ENCODE peak calls at places on chromosomes 2 and 18, in nine cellular contexts. A is foreskin fibroblast, M is AG10803, U is transverse colon, Z is GM12865, Q is HCT116, X is sigmoid colon, O is NB4, B is A673. S is an unnamed sample.

GRCh38 chr18:55651236-55651635 is 63.2 kb upstream of the TCF4 start:
- DNase-seq in M (peak), A (no peak), B (no peak), Z (no peak), Q (no peak), U (no peak), O (no peak), X (no peak), S (no peak)

GRCh38 chr2:228181098-228182019 is at the start of gene SPHKAP:
- DNase-seq in X (no peak), U (no peak), Q (no peak), B (peak), O (no peak), A (no peak), M (no peak), Z (no peak), S (no peak)

GRCh38 chr2:99698896-99699295 is 209.1 kb upstream of the REV1 start:
- DNase-seq in Q (no peak), M (peak), A (no peak), U (no peak), B (no peak), X (no peak), O (no peak), Z (no peak), S (no peak)

GRCh38 chr2:127011136-127011740 is 95.7 kb downstream of the BIN1 start:
- DNase-seq in U (no peak), A (no peak), O (no peak), Q (no peak), X (no peak), Z (no peak), B (no peak), M (no peak), S (no peak)

GRCh38 chr2:30359644-30360167 is 87.3 kb upstream of the LCLAT1 start:
- DNase-seq in Q (no peak), B (no peak), U (peak), O (no peak), Z (no peak), A (peak), X (peak), M (peak), S (no peak)

GRCh38 chr18:1213126-1213525 is 308.5 kb downstream of the ADCYAP1 start:
- DNase-seq in X (no peak), M (no peak), Z (no peak), Q (no peak), O (no peak), U (no peak), A (no peak), B (no peak), S (no peak)

GRCh38 chr2:118530976-118531375 is 316.5 kb downstream of the EN1 start:
- DNase-seq in B (no peak), M (peak), Q (peak), Z (no peak), U (no peak), X (no peak), A (peak), O (no peak), S (no peak)

GRCh38 chr2:137380610-137381009 is 583.7 kb upstream of the HNMT start:
- DNase-seq in O (no peak), Z (no peak), B (no peak), X (no peak), Q (no peak), U (no peak), A (no peak), M (peak), S (no peak)

GRCh38 chr2:177263451-177264208 is 897 bp downstream of the NFE2L2 start:
- DNase-seq in O (peak), U (peak), B (peak), X (peak), Q (peak), A (peak), M (peak), Z (peak), S (peak)

GRCh38 chr2:127771756-127772155 is 39.2 kb downstream of the WDR33 start:
- DNase-seq in Z (no peak), O (no peak), M (peak), U (no peak), B (no peak), X (no peak), A (peak), Q (no peak), S (no peak)

GRCh38 chr2:241866896-241867631 is 2.5 kb upstream of the RTP5 start:
- DNase-seq in X (no peak), O (no peak), A (no peak), B (no peak), Z (no peak), Q (no peak), M (no peak), U (no peak), S (no peak)

GRCh38 chr2:46564811-46565241 is 85.5 kb downstream of the TMEM247 start:
- DNase-seq in A (no peak), X (no peak), B (no peak), Q (no peak), O (no peak), U (no peak), M (no peak), Z (no peak), S (no peak)

GRCh38 chr2:222709191-222709891 is 37.9 kb downstream of the MOGAT1 start:
- DNase-seq in O (peak), Q (peak), X (peak), U (peak), M (peak), A (peak), Z (peak), B (peak), S (peak)

GRCh38 chr2:225282858-225283693 is 116.4 kb upstream of the NYAP2 start:
- DNase-seq in O (peak), U (no peak), A (peak), Q (peak), M (peak), X (no peak), B (peak), Z (peak), S (no peak)

GRCh38 chr18:73805991-73806390 is 341.6 kb downstream of the FBXO15 start:
- DNase-seq in M (no peak), U (no peak), Z (no peak), A (no peak), O (no peak), B (no peak), Q (no peak), X (no peak), S (no peak)

GRCh38 chr2:135875491-135876065 is 665 bp downstream of the MCM6 start:
- DNase-seq in A (peak), O (peak), Q (no peak), M (peak), Z (peak), X (peak), B (peak), U (peak), S (no peak)

GRCh38 chr2:236862961-236863728 is 222.5 kb upstream of the COPS8 start:
- DNase-seq in X (peak), A (peak), M (peak), Z (peak), Q (no peak), O (no peak), B (peak), U (no peak), S (peak)

GRCh38 chr2:204321910-204322765 is 223.1 kb upstream of the PARD3B start:
- DNase-seq in M (peak), A (no peak), U (no peak), X (no peak), Z (no peak), B (peak), O (no peak), Q (no peak), S (no peak)

GRCh38 chr2:86189782-86190416 is 5.4 kb downstream of the IMMT start:
- DNase-seq in B (no peak), M (no peak), O (no peak), X (no peak), U (no peak), Q (no peak), Z (no peak), A (no peak), S (no peak)

GRCh38 chr2:158725496-158725895 is 69.6 kb upstream of the DAPL1 start:
- DNase-seq in B (no peak), O (no peak), U (no peak), Z (no peak), X (no peak), A (no peak), Q (no peak), M (no peak), S (no peak)

GRCh38 chr2:30191107-30191506 is 40.2 kb upstream of the LBH start:
- DNase-seq in X (no peak), Z (no peak), O (no peak), M (no peak), A (no peak), U (no peak), Q (no peak), B (no peak), S (no peak)

GRCh38 chr18:10182009-10182624 is 268.3 kb downstream of the VAPA start:
- DNase-seq in Q (no peak), B (peak), X (no peak), Z (no peak), M (no peak), U (no peak), A (no peak), O (no peak), S (no peak)

GRCh38 chr18:21934766-21935015 is 194.1 kb downstream of the MIB1 start:
- DNase-seq in B (no peak), U (no peak), A (no peak), Z (no peak), O (no peak), X (no peak), Q (no peak), M (no peak), S (no peak)

GRCh38 chr2:213316001-213316735 is 31.9 kb downstream of the SPAG16 start:
- DNase-seq in B (peak), U (no peak), X (no peak), Q (peak), A (peak), M (peak), O (no peak), Z (no peak), S (peak)

GRCh38 chr2:28565033-28565432 is 69.2 kb downstream of the PLB1 start:
- DNase-seq in U (no peak), O (no peak), Z (no peak), M (no peak), B (no peak), A (no peak), X (peak), Q (no peak), S (no peak)

GRCh38 chr2:85215074-85216050 is 82.2 kb downstream of the TCF7L1 start:
- DNase-seq in U (peak), B (peak), X (no peak), Z (peak), M (peak), O (no peak), Q (no peak), A (peak), S (peak)

GRCh38 chr2:237171396-237171795 is 85.7 kb downstream of the COPS8 start:
- DNase-seq in B (peak), O (peak), Z (no peak), Q (peak), M (peak), X (peak), A (peak), U (no peak), S (peak)

GRCh38 chr18:55422456-55423185 is 165.4 kb downstream of the TCF4 start:
- DNase-seq in U (peak), M (peak), X (peak), A (no peak), O (no peak), B (peak), Q (no peak), Z (peak), S (no peak)

GRCh38 chr2:28274911-28275685 is 117.6 kb upstream of the FOSL2 start:
- DNase-seq in A (peak), Z (peak), O (peak), M (peak), X (no peak), Q (peak), B (peak), U (peak), S (peak)

GRCh38 chr2:6800553-6800952 is 65.2 kb downstream of the CMPK2 start:
- DNase-seq in M (no peak), O (no peak), X (no peak), B (no peak), Z (no peak), Q (no peak), A (no peak), U (no peak), S (no peak)

GRCh38 chr2:33209976-33210375 is 263.2 kb downstream of the LTBP1 start:
- DNase-seq in Q (no peak), X (no peak), A (peak), Z (no peak), O (no peak), B (no peak), U (no peak), M (no peak), S (no peak)

DNA sequence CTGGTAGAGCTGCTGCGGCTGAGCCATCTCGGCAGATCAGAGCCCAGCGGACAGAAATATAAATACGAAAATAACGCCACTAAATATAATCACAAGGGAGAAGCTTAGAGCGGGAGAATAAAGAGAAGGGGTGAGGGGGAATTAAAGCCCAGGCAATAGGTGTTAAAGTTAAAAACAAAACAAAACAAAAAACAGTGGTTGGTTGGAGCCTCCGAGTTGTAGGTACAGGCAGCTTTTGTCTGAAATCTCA is 1.3 kb upstream of the MEIS1 start:
- DNase-seq in M (no peak), Q (no peak), U (no peak), X (no peak), Z (no peak), A (no peak), B (no peak), O (no peak), S (no peak)
- H3K4me3 ChIP-seq in M (peak), Q (no peak), U (peak), X (peak), Z (peak), A (peak), B (peak), O (peak), S (peak)

DNA sequence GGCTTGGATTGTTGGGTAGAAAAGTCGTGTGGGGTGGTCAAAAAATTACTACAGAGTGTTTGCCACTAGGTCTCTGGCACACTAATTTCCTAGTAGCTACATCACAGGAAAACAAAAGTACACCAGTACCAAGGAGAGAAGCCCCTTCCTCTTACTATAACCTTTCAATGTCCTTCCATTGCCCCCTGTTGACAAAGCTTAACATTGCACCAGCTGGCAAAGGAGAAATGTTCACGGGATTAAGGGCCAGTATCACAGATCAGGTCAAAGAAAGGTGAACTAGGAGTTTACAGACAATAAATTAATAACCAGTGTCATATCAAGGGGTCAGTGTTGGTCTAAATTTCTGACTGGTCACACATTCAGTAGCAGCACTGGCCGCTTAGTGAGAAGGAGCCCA is 1139.6 kb upstream of the FAM98A start:
- DNase-seq in A (no peak), Z (no peak), O (peak), B (peak), U (no peak), M (no peak), Q (no peak), X (no peak), S (no peak)
- TF ChIP-seq CTCF in A (no peak), Z (peak), O (peak), B (peak), U (no peak), M (no peak), Q (no peak), X (no peak), S (no peak)

GRCh38 chr2:156803243-156803642 is 367.1 kb downstream of the GPD2 start:
- DNase-seq in O (no peak), B (no peak), Z (no peak), M (no peak), U (no peak), X (no peak), Q (no peak), A (no peak), S (no peak)
- H3K4me3 ChIP-seq in O (no peak), B (no peak), Z (no peak), M (no peak), U (no peak), X (no peak), Q (no peak), A (no peak), S (no peak)

GRCh38 chr2:62467100-62467474 is 38.9 kb downstream of the TMEM17 start:
- DNase-seq in Q (no peak), B (no peak), X (no peak), O (no peak), U (no peak), A (no peak), Z (peak), M (no peak), S (no peak)

GRCh38 chr2:62465741-62466500 is 40.1 kb downstream of the TMEM17 start:
- DNase-seq in Z (no peak), M (no peak), B (no peak), O (peak), U (no peak), A (no peak), X (no peak), Q (no peak), S (no peak)

GRCh38 chr2:62465039-62465740 is 40.8 kb downstream of the TMEM17 start:
- DNase-seq in O (no peak), Z (no peak), A (no peak), B (no peak), M (no peak), U (no peak), Q (no peak), X (no peak), S (no peak)

GRCh38 chr2:62467475-62468321 is 38.3 kb downstream of the TMEM17 start:
- DNase-seq in A (no peak), Z (peak), U (no peak), Q (no peak), M (peak), B (no peak), X (no peak), O (peak), S (no peak)

GRCh38 chr2:62466501-62466854 is 39.5 kb downstream of the TMEM17 start:
- DNase-seq in M (no peak), U (no peak), X (no peak), A (no peak), B (no peak), O (no peak), Z (no peak), Q (no peak), S (no peak)
- TF ChIP-seq CTCF in M (no peak), U (no peak), X (no peak), A (no peak), B (no peak), O (no peak), Z (no peak), Q (no peak), S (no peak)

GRCh38 chr18:77114070-77114563 is 18.5 kb downstream of the MBP start:
- DNase-seq in A (no peak), Z (no peak), O (no peak), U (no peak), Q (no peak), M (no peak), X (no peak), B (no peak), S (no peak)
- H3K4me3 ChIP-seq in A (no peak), Z (no peak), O (no peak), U (no peak), Q (no peak), M (no peak), X (no peak), B (no peak), S (no peak)

GRCh38 chr18:79770826-79771225 is 26.9 kb upstream of the KCNG2 start:
- DNase-seq in B (no peak), A (no peak), M (no peak), X (peak), O (no peak), U (peak), Z (no peak), Q (no peak), S (no peak)
- TF ChIP-seq CTCF in B (no peak), A (no peak), M (no peak), X (no peak), O (no peak), U (no peak), Z (no peak), Q (no peak), S (no peak)

DNA sequence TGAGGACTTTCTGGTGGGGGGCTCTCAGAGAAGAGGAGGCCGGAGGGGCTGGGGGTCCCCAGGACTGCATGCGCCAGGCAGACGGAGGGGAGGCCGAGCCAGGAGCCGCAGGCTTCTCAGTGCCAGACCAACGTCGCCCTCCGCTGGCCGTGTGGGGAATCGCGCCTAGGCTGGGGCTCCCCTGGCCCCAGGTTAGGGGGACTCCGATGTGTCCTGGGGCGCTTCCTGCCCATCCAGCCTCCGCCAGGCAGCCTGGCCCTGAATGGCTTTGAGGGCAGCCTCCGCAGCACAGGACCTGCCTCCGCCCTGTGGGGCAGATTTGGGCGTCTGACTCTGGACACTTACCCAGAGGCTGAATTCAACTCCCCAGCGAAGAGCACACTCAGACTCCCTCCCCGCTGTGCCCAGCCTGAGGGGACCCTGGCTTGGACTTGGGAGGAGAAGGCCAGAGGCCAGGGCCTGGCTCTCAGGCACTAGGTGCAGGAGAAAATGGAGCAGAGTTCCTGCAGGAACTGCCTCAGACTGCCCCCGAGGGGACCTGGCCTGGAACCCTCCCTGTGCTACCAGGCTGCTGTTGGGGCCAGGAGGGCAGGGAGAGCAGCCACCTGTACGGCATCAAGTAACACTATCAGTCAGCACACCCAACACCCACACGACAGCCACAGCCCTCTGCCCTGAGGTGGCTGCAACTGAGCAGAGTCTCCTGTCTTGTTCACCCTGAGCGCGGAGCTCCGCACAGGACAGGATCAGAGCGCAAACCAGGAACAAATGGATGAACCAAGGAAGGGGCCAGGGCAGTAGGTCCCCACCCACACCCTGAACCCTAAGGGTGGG is 621 bp upstream of the TEKT4 start:
- DNase-seq in O (peak), A (no peak), U (no peak), X (no peak), M (no peak), B (peak), Z (peak), Q (no peak), S (no peak)
- H3K4me3 ChIP-seq in O (no peak), A (no peak), U (no peak), X (no peak), M (no peak), B (no peak), Z (no peak), Q (no peak), S (no peak)

GRCh38 chr2:231300020-231300721 is 95.3 kb upstream of the B3GNT7 start:
- DNase-seq in U (no peak), Q (no peak), A (no peak), M (no peak), O (no peak), Z (no peak), B (no peak), X (no peak), S (no peak)
- TF ChIP-seq CTCF in U (no peak), Q (no peak), A (no peak), M (no peak), O (no peak), Z (no peak), B (no peak), X (no peak), S (no peak)

DNA sequence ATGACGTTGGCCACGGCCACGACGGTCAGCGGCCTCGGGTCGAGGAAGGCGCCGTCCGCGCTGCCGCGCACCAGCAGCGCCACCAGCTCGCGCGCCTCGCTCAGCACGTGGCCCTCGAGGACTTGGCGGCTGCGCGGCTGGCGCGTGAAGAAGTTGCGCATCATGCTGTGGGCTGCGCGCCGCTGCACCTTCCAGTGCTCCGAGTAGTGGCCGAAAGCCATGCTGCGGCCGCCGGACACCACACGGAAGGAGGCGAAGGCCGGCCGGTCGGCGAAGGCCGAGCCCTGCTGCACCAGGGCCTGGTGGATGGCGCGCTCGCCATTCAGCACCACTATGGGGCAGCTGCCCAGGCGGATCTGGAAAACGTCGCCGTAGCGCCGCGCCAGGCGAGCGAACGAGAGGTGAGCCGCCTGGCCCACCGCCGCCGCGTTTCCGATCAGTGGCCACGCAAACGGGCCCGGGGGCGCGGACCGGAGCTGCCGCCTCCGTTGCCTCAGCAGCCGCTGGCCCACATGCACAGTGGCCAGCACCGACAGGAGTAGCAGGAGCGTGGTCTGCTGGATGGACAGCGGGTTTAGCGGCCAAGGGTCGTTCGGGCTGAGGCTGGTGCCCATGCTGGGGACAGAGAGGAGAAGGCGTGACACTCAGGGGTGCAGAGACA is 1.0 kb downstream of the CYP1B1 start:
- DNase-seq in Q (no peak), U (no peak), O (peak), M (peak), B (no peak), X (no peak), Z (no peak), A (peak), S (no peak)
- H3K4me3 ChIP-seq in Q (no peak), U (peak), O (peak), M (peak), B (no peak), X (peak), Z (peak), A (peak), S (peak)

S was measured in AG04449.